ENCODE peak calls at places on chromosomes 2 and 18, in seven cellular contexts. One of them, this sample, is unnamed.

GRCh38 chr2:170974304-170974993 is 45.4 kb downstream of the GORASP2 start:
- DNase-seq in GM23248: peak; percentile 52
- DNase-seq in mesendoderm: peak; percentile 92
- DNase-seq in stimulated activated CD4-positive, alpha-beta T cell treated with anti-CD3 and anti-CD28 coated beads, Interleukin-2, amount 100 ng/mL, for 24 hours: no peak
- DNase-seq in NCI-H1694: no peak
- DNase-seq in A549: peak; percentile 20
- DNase-seq in heart left ventricle: no peak
- DNase-seq in this sample: no peak

GRCh38 chr18:23593720-23594119 is 7.4 kb upstream of the NPC1 start:
- DNase-seq in GM23248: peak; percentile 95
- DNase-seq in mesendoderm: no peak
- DNase-seq in stimulated activated CD4-positive, alpha-beta T cell treated with anti-CD3 and anti-CD28 coated beads, Interleukin-2, amount 100 ng/mL, for 24 hours: no peak
- DNase-seq in NCI-H1694: no peak
- DNase-seq in A549: peak; percentile 45
- DNase-seq in heart left ventricle: no peak
- DNase-seq in this sample: no peak

GRCh38 chr18:74897971-74898657 is 300.4 kb downstream of the ZNF407 start:
- DNase-seq in GM23248: peak; percentile 84
- DNase-seq in mesendoderm: no peak
- DNase-seq in stimulated activated CD4-positive, alpha-beta T cell treated with anti-CD3 and anti-CD28 coated beads, Interleukin-2, amount 100 ng/mL, for 24 hours: no peak
- DNase-seq in NCI-H1694: no peak
- DNase-seq in A549: no peak
- DNase-seq in heart left ventricle: no peak
- DNase-seq in this sample: no peak

GRCh38 chr2:128799284-128799552 is 480.6 kb upstream of the HS6ST1 start:
- DNase-seq in GM23248: no peak
- DNase-seq in mesendoderm: no peak
- DNase-seq in stimulated activated CD4-positive, alpha-beta T cell treated with anti-CD3 and anti-CD28 coated beads, Interleukin-2, amount 100 ng/mL, for 24 hours: no peak
- DNase-seq in NCI-H1694: no peak
- DNase-seq in A549: no peak
- DNase-seq in heart left ventricle: no peak
- DNase-seq in this sample: no peak

GRCh38 chr2:39991298-39991697 is 212.2 kb upstream of the THUMPD2 start:
- DNase-seq in GM23248: peak; percentile 63
- DNase-seq in mesendoderm: peak; percentile 3
- DNase-seq in stimulated activated CD4-positive, alpha-beta T cell treated with anti-CD3 and anti-CD28 coated beads, Interleukin-2, amount 100 ng/mL, for 24 hours: no peak
- DNase-seq in NCI-H1694: no peak
- DNase-seq in A549: no peak
- DNase-seq in heart left ventricle: no peak
- DNase-seq in this sample: no peak

GRCh38 chr2:45944075-45944474 is 292.6 kb downstream of the PRKCE start:
- DNase-seq in GM23248: peak; percentile 84
- DNase-seq in mesendoderm: peak; percentile 58
- DNase-seq in stimulated activated CD4-positive, alpha-beta T cell treated with anti-CD3 and anti-CD28 coated beads, Interleukin-2, amount 100 ng/mL, for 24 hours: no peak
- DNase-seq in NCI-H1694: no peak
- DNase-seq in A549: no peak
- DNase-seq in heart left ventricle: no peak
- DNase-seq in this sample: no peak

GRCh38 chr2:64177315-64177714 is 33.1 kb upstream of the PELI1 start:
- DNase-seq in GM23248: peak; percentile 46
- DNase-seq in mesendoderm: peak; percentile 97
- DNase-seq in stimulated activated CD4-positive, alpha-beta T cell treated with anti-CD3 and anti-CD28 coated beads, Interleukin-2, amount 100 ng/mL, for 24 hours: no peak
- DNase-seq in NCI-H1694: no peak
- DNase-seq in A549: no peak
- DNase-seq in heart left ventricle: no peak
- DNase-seq in this sample: no peak

GRCh38 chr2:160562730-160563129 is 69.1 kb upstream of the RBMS1 start:
- DNase-seq in GM23248: no peak
- DNase-seq in mesendoderm: no peak
- DNase-seq in stimulated activated CD4-positive, alpha-beta T cell treated with anti-CD3 and anti-CD28 coated beads, Interleukin-2, amount 100 ng/mL, for 24 hours: no peak
- DNase-seq in NCI-H1694: no peak
- DNase-seq in A549: no peak
- DNase-seq in heart left ventricle: no peak
- DNase-seq in this sample: no peak

GRCh38 chr18:35688757-35689156 is 107.2 kb downstream of the GALNT1 start:
- DNase-seq in GM23248: no peak
- DNase-seq in mesendoderm: peak; percentile 8
- DNase-seq in stimulated activated CD4-positive, alpha-beta T cell treated with anti-CD3 and anti-CD28 coated beads, Interleukin-2, amount 100 ng/mL, for 24 hours: no peak
- DNase-seq in NCI-H1694: no peak
- DNase-seq in A549: no peak
- DNase-seq in heart left ventricle: no peak
- DNase-seq in this sample: no peak

GRCh38 chr2:26008851-26009566 is 24.9 kb upstream of the RAB10 start:
- DNase-seq in GM23248: peak; percentile 91
- DNase-seq in mesendoderm: no peak
- DNase-seq in stimulated activated CD4-positive, alpha-beta T cell treated with anti-CD3 and anti-CD28 coated beads, Interleukin-2, amount 100 ng/mL, for 24 hours: no peak
- DNase-seq in NCI-H1694: no peak
- DNase-seq in A549: peak; percentile 68
- DNase-seq in heart left ventricle: peak; percentile 67
- DNase-seq in this sample: no peak

GRCh38 chr2:236568922-236569592 is 568 bp upstream of the ACKR3 start:
- DNase-seq in GM23248: no peak
- DNase-seq in mesendoderm: peak; percentile 89
- DNase-seq in stimulated activated CD4-positive, alpha-beta T cell treated with anti-CD3 and anti-CD28 coated beads, Interleukin-2, amount 100 ng/mL, for 24 hours: no peak
- DNase-seq in NCI-H1694: no peak
- DNase-seq in A549: no peak
- DNase-seq in heart left ventricle: no peak
- DNase-seq in this sample: no peak

GRCh38 chr2:892892-893291 is 57.8 kb upstream of the SNTG2 start:
- DNase-seq in GM23248: no peak
- DNase-seq in mesendoderm: no peak
- DNase-seq in stimulated activated CD4-positive, alpha-beta T cell treated with anti-CD3 and anti-CD28 coated beads, Interleukin-2, amount 100 ng/mL, for 24 hours: no peak
- DNase-seq in NCI-H1694: no peak
- DNase-seq in A549: no peak
- DNase-seq in heart left ventricle: no peak
- DNase-seq in this sample: no peak

GRCh38 chr2:190649035-190649797 is at the start of gene NAB1:
- DNase-seq in GM23248: peak; percentile 74
- DNase-seq in mesendoderm: peak; percentile 68
- DNase-seq in stimulated activated CD4-positive, alpha-beta T cell treated with anti-CD3 and anti-CD28 coated beads, Interleukin-2, amount 100 ng/mL, for 24 hours: peak; percentile 65
- DNase-seq in NCI-H1694: no peak
- DNase-seq in A549: peak; percentile 31
- DNase-seq in heart left ventricle: peak; percentile 84
- DNase-seq in this sample: peak; percentile 71